ENCODE peak calls at places on chromosomes 4 and X, in four cellular contexts. S is mesendoderm, P is IMR-90, Q is H1. G is an unnamed sample.

GRCh38 chr4:123244233-123244632 is 152.4 kb upstream of the SPRY1 start:
- DNase-seq in S (no peak), Q (no peak), P (peak; percentile 65), G (no peak)

GRCh38 chr4:79141530-79141929 is 184.3 kb downstream of the NAA11 start:
- DNase-seq in P (peak; percentile 1), Q (peak; percentile 46), S (peak; percentile 73), G (peak; percentile 68)

GRCh38 chr4:37603070-37603468 is 83.1 kb downstream of the RELL1 start:
- DNase-seq in P (peak; percentile 61), S (peak; percentile 75), Q (peak; percentile 96), G (peak; percentile 84)

GRCh38 chrX:54042609-54043010 is 1.7 kb downstream of the PHF8 start:
- DNase-seq in Q (peak; percentile 48), S (peak; percentile 78), P (peak; percentile 63), G (peak; percentile 59)

GRCh38 chr4:82017680-82018079 is 356.1 kb downstream of the HNRNPD start:
- DNase-seq in S (peak; percentile 57), Q (no peak), P (peak; percentile 32), G (no peak)

GRCh38 chr4:156795727-156796126 is 175.9 kb downstream of the PDGFC start:
- DNase-seq in Q (no peak), P (no peak), S (no peak), G (no peak)

GRCh38 chr4:98505991-98506390 is 152.4 kb downstream of the TSPAN5 start:
- DNase-seq in P (no peak), Q (no peak), S (no peak), G (no peak)

GRCh38 chrX:47358387-47359065 is 11.9 kb upstream of the ZNF157 start:
- DNase-seq in P (no peak), S (no peak), Q (no peak), G (no peak)

GRCh38 chrX:91414710-91415109 is 19.9 kb upstream of the PABPC5 start:
- DNase-seq in P (no peak), S (peak; percentile 8), Q (no peak), G (no peak)

GRCh38 chr4:40843696-40844095 is 93.9 kb downstream of the NSUN7 start:
- DNase-seq in P (no peak), S (peak; percentile 62), Q (no peak), G (peak; percentile 41)

GRCh38 chrX:45515262-45516215 is 314.9 kb upstream of the DIPK2B start:
- DNase-seq in P (peak; percentile 92), S (peak; percentile 36), Q (no peak), G (no peak)

GRCh38 chr4:8278421-8279287 is 9.1 kb downstream of the HTRA3 start:
- DNase-seq in Q (no peak), P (peak; percentile 93), S (no peak), G (no peak)

GRCh38 chrX:102138064-102138463 is 4.2 kb downstream of the TCEAL6 start:
- DNase-seq in P (no peak), S (no peak), Q (no peak), G (no peak)

GRCh38 chr4:166088576-166088975 is 215.5 kb downstream of the TLL1 start:
- DNase-seq in P (no peak), S (no peak), Q (no peak), G (no peak)

GRCh38 chr4:44017422-44017739 is 431.2 kb downstream of the KCTD8 start:
- DNase-seq in S (no peak), Q (no peak), P (no peak), G (no peak)
- H3K56ac ChIP-seq in S (no peak overlapping the region), Q (no peak overlapping the region), P (no peak overlapping the region), G (no peak overlapping the region)

GRCh38 chr4:86895692-86896488 is 3.7 kb upstream of the C4orf36 start:
- DNase-seq in Q (no peak), S (peak; percentile 78), P (peak; percentile 77), G (no peak)

GRCh38 chr4:86891785-86892638 is at the start of gene C4orf36:
- DNase-seq in S (peak; percentile 94), Q (peak; percentile 86), P (peak; percentile 18), G (peak; percentile 86)

GRCh38 chr4:86893136-86893535 is 914 bp upstream of the C4orf36 start:
- DNase-seq in Q (no peak), S (no peak), P (no peak), G (no peak)

GRCh38 chr4:86894465-86894864 is 2.2 kb upstream of the C4orf36 start:
- DNase-seq in P (peak; percentile 39), S (no peak), Q (no peak), G (no peak)

GRCh38 chr4:86892639-86892965 is 380 bp upstream of the C4orf36 start:
- DNase-seq in S (no peak), Q (no peak), P (no peak), G (no peak)
- H3K4ac ChIP-seq in S (no peak overlapping the region), Q (no peak overlapping the region), P (peak overlapping the region; percentile 43), G (no peak overlapping the region)

GRCh38 chr4:68606240-68606639 is 30.1 kb upstream of the UGT2B17 start:
- DNase-seq in Q (no peak), P (no peak), S (no peak), G (no peak)
- H3K56ac ChIP-seq in Q (no peak overlapping the region), P (no peak overlapping the region), S (no peak overlapping the region), G (no peak overlapping the region)

GRCh38 chr4:2811830-2812599 is 19.1 kb downstream of the SH3BP2 start:
- DNase-seq in P (peak; percentile 65), S (peak; percentile 76), Q (no peak), G (peak; percentile 68)
- H3K4ac ChIP-seq in P (peak overlapping the region; percentile 79), S (no peak overlapping the region), Q (peak overlapping the region; percentile 5), G (no peak overlapping the region)

GRCh38 chr4:14580061-14580460 is 422.2 kb upstream of the CPEB2 start:
- DNase-seq in Q (no peak), S (no peak), P (no peak), G (no peak)

GRCh38 chr4:14581741-14582140 is 420.5 kb upstream of the CPEB2 start:
- DNase-seq in P (no peak), Q (no peak), S (no peak), G (no peak)

GRCh38 chr4:14575919-14576318 is 426.4 kb upstream of the CPEB2 start:
- DNase-seq in S (no peak), P (no peak), Q (no peak), G (no peak)
- H3K56ac ChIP-seq in S (no peak overlapping the region), P (no peak overlapping the region), Q (no peak overlapping the region), G (no peak overlapping the region)

DNA sequence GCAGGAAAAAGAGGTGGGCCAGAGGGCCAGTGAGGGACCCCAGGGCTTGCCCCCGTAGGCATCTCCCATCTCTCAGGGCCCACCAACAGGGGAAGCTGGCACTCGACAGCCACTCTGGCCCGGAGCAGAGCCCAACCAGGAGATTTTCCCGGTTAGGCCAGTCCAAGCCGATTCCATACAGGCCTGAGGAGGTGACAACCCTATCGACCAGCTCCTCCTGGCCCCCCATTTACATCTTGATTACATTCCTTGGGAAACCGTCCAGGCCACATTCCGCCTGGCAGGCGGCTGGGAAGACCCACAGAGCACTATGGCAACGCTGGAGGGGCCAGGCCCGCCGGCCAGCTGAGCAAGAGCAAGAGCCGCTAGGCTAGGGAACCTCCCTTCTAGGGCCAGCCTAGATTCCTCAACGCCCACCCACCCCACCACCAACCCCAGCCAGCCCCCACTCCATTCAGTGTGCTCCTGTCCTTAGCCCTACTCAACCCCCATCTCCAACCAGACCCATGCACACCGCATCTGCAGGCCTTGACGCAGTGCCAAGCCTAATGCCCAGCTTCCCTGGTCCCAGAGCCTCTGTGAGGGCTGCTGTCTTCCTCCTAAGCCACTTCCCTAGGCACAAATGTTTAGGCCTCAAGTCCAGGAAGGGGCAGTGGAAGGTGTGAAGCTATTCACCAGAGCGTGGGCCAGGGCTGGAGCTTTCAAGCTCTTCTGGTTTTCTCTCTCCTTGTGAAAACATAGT is 161.2 kb downstream of the EFNB1 start:
- DNase-seq in P (peak; percentile 82), Q (peak; percentile 58), S (peak; percentile 98), G (peak; percentile 83)
- H3K4ac ChIP-seq in P (peak overlapping the region; percentile 73), Q (peak overlapping the region; percentile 75), S (no peak overlapping the region), G (no peak overlapping the region)

GRCh38 chr4:120692964-120693363 is 229.6 kb downstream of the PRDM5 start:
- DNase-seq in S (no peak), Q (no peak), P (peak; percentile 93), G (no peak)
- H3K56ac ChIP-seq in S (no peak overlapping the region), Q (no peak overlapping the region), P (no peak overlapping the region), G (no peak overlapping the region)

GRCh38 chr4:188987011-188987410 is 847.8 kb downstream of the TRIML1 start:
- DNase-seq in P (no peak), Q (no peak), S (no peak), G (no peak)
- H3K4ac ChIP-seq in P (peak overlapping the region; percentile 85), Q (peak overlapping the region; percentile 38), S (no peak overlapping the region), G (no peak overlapping the region)

GRCh38 chr4:90051999-90052398 is 75.2 kb upstream of the CCSER1 start:
- DNase-seq in S (no peak), Q (no peak), P (no peak), G (no peak)
- H3K56ac ChIP-seq in S (no peak overlapping the region), Q (no peak overlapping the region), P (no peak overlapping the region), G (no peak overlapping the region)